ENCODE peak calls at places on chromosomes 11 and 22, in eight cellular contexts. One of them, this sample, is unnamed.

GRCh38 chr11:2213890-2214526 is 42.4 kb upstream of the TH start:
- DNase-seq in PC-3: no peak
- DNase-seq in fibroblast of the aortic adventitia: no peak
- DNase-seq in AG04450: no peak
- DNase-seq in cardiac muscle cell: no peak
- DNase-seq in mammary epithelial cell: no peak
- DNase-seq in esophagus muscularis mucosa: peak
- DNase-seq in lower leg skin: no peak
- DNase-seq in this sample: no peak

GRCh38 chr11:7896026-7896785 is 34.9 kb downstream of the OR10A6 start:
- DNase-seq in mammary epithelial cell: no peak
- DNase-seq in AG04450: no peak
- DNase-seq in fibroblast of the aortic adventitia: peak
- DNase-seq in cardiac muscle cell: no peak
- DNase-seq in PC-3: no peak
- DNase-seq in lower leg skin: no peak
- DNase-seq in esophagus muscularis mucosa: no peak
- DNase-seq in this sample: no peak

GRCh38 chr11:45450189-45450588 is 164.0 kb upstream of the SYT13 start:
- DNase-seq in esophagus muscularis mucosa: no peak
- DNase-seq in lower leg skin: no peak
- DNase-seq in PC-3: no peak
- DNase-seq in fibroblast of the aortic adventitia: peak
- DNase-seq in mammary epithelial cell: no peak
- DNase-seq in cardiac muscle cell: no peak
- DNase-seq in AG04450: no peak
- DNase-seq in this sample: no peak

GRCh38 chr11:34330653-34331052 is 27.2 kb downstream of the ABTB2 start:
- DNase-seq in esophagus muscularis mucosa: no peak
- DNase-seq in PC-3: peak
- DNase-seq in cardiac muscle cell: no peak
- DNase-seq in lower leg skin: no peak
- DNase-seq in fibroblast of the aortic adventitia: no peak
- DNase-seq in AG04450: no peak
- DNase-seq in mammary epithelial cell: no peak
- DNase-seq in this sample: no peak

GRCh38 chr22:25085930-25086901 is 113.4 kb upstream of the CRYBB3 start:
- DNase-seq in AG04450: no peak
- DNase-seq in cardiac muscle cell: no peak
- DNase-seq in fibroblast of the aortic adventitia: peak
- DNase-seq in mammary epithelial cell: peak
- DNase-seq in PC-3: no peak
- DNase-seq in lower leg skin: peak
- DNase-seq in esophagus muscularis mucosa: no peak
- DNase-seq in this sample: peak

GRCh38 chr11:57460017-57460755 is at the start of gene RTN4RL2:
- DNase-seq in mammary epithelial cell: peak
- DNase-seq in fibroblast of the aortic adventitia: peak
- DNase-seq in cardiac muscle cell: peak
- DNase-seq in PC-3: peak
- DNase-seq in AG04450: no peak
- DNase-seq in esophagus muscularis mucosa: no peak
- DNase-seq in lower leg skin: no peak
- DNase-seq in this sample: peak

GRCh38 chr22:41361716-41362310 is 19.9 kb upstream of the TEF start:
- DNase-seq in AG04450: no peak
- DNase-seq in PC-3: no peak
- DNase-seq in esophagus muscularis mucosa: no peak
- DNase-seq in mammary epithelial cell: peak
- DNase-seq in fibroblast of the aortic adventitia: peak
- DNase-seq in lower leg skin: no peak
- DNase-seq in cardiac muscle cell: no peak
- DNase-seq in this sample: no peak

GRCh38 chr11:43756575-43756974 is 76.0 kb downstream of the HSD17B12 start:
- DNase-seq in PC-3: peak
- DNase-seq in mammary epithelial cell: no peak
- DNase-seq in cardiac muscle cell: no peak
- DNase-seq in fibroblast of the aortic adventitia: peak
- DNase-seq in esophagus muscularis mucosa: no peak
- DNase-seq in lower leg skin: no peak
- DNase-seq in AG04450: peak
- DNase-seq in this sample: no peak

GRCh38 chr11:72684236-72684912 is 10.2 kb upstream of the PDE2A start:
- DNase-seq in PC-3: peak
- DNase-seq in cardiac muscle cell: peak
- DNase-seq in mammary epithelial cell: peak
- DNase-seq in lower leg skin: peak
- DNase-seq in AG04450: no peak
- DNase-seq in fibroblast of the aortic adventitia: peak
- DNase-seq in esophagus muscularis mucosa: peak
- DNase-seq in this sample: peak

GRCh38 chr22:44143596-44143995 is 37.1 kb upstream of the PARVG start:
- DNase-seq in fibroblast of the aortic adventitia: no peak
- DNase-seq in AG04450: no peak
- DNase-seq in lower leg skin: no peak
- DNase-seq in cardiac muscle cell: no peak
- DNase-seq in mammary epithelial cell: no peak
- DNase-seq in esophagus muscularis mucosa: no peak
- DNase-seq in PC-3: no peak
- DNase-seq in this sample: no peak

GRCh38 chr11:80241766-80242165 is 800.9 kb upstream of the TENM4 start:
- DNase-seq in PC-3: peak
- DNase-seq in mammary epithelial cell: peak
- DNase-seq in lower leg skin: no peak
- DNase-seq in fibroblast of the aortic adventitia: no peak
- DNase-seq in esophagus muscularis mucosa: no peak
- DNase-seq in AG04450: no peak
- DNase-seq in cardiac muscle cell: no peak
- DNase-seq in this sample: no peak

GRCh38 chr11:2525941-2526807 is 81.4 kb downstream of the KCNQ1 start:
- DNase-seq in lower leg skin: no peak
- DNase-seq in AG04450: no peak
- DNase-seq in esophagus muscularis mucosa: no peak
- DNase-seq in cardiac muscle cell: no peak
- DNase-seq in fibroblast of the aortic adventitia: no peak
- DNase-seq in PC-3: no peak
- DNase-seq in mammary epithelial cell: no peak
- DNase-seq in this sample: no peak

GRCh38 chr11:74636633-74637184 is 44.3 kb downstream of the POLD3 start:
- DNase-seq in mammary epithelial cell: peak
- DNase-seq in AG04450: peak
- DNase-seq in fibroblast of the aortic adventitia: peak
- DNase-seq in lower leg skin: no peak
- DNase-seq in PC-3: peak
- DNase-seq in esophagus muscularis mucosa: no peak
- DNase-seq in cardiac muscle cell: no peak
- DNase-seq in this sample: no peak

GRCh38 chr11:128232588-128232987 is 354.8 kb downstream of the ETS1 start:
- DNase-seq in PC-3: no peak
- DNase-seq in cardiac muscle cell: no peak
- DNase-seq in mammary epithelial cell: no peak
- DNase-seq in lower leg skin: no peak
- DNase-seq in fibroblast of the aortic adventitia: no peak
- DNase-seq in AG04450: no peak
- DNase-seq in esophagus muscularis mucosa: no peak
- DNase-seq in this sample: no peak

GRCh38 chr11:123194308-123195181 is 503 bp downstream of the CLMP start:
- DNase-seq in PC-3: peak
- DNase-seq in mammary epithelial cell: peak
- DNase-seq in cardiac muscle cell: peak
- DNase-seq in esophagus muscularis mucosa: no peak
- DNase-seq in fibroblast of the aortic adventitia: peak
- DNase-seq in lower leg skin: no peak
- DNase-seq in AG04450: no peak
- DNase-seq in this sample: no peak
- H3K4me3 ChIP-seq in PC-3: peak
- H3K4me3 ChIP-seq in mammary epithelial cell: peak
- H3K4me3 ChIP-seq in cardiac muscle cell: peak
- H3K4me3 ChIP-seq in esophagus muscularis mucosa: peak
- H3K4me3 ChIP-seq in fibroblast of the aortic adventitia: peak
- H3K4me3 ChIP-seq in lower leg skin: peak
- H3K4me3 ChIP-seq in AG04450: peak
- H3K4me3 ChIP-seq in this sample: no peak

DNA sequence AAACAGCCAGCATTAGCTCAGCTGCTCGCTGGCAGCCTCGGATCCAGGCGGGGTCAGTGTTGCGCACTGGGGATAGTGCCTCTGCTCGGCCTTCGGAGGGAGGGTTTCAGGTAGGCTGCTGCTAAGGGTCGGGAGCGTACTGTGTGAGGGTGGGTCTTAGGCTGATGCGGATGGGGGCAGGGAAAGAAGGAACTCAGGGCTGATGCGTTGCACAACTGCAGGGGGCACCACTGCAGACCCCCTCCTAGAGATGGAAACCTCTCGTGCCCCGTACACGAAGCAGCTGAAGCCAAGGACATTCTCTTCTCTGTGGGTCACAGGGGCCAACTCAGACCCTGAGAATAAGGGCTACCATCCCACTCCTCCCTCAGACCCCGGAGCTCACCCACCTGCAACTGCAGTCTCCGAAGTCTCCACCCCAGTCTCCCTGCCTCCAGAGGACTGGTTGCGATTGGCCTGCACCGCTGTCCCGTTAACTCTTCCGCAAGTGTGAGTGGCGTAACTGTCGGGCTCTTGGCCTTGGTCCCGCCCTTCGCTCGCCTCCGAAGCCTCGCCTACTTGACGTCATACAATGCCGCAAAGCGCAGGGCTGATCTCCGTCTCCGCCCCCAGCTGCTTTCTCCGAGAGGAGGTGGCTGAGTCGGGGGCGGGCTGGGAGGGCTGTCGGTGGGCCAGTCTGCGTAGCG is at the start of gene KBTBD3:
- DNase-seq in lower leg skin: peak
- DNase-seq in mammary epithelial cell: peak
- DNase-seq in cardiac muscle cell: peak
- DNase-seq in esophagus muscularis mucosa: peak
- DNase-seq in fibroblast of the aortic adventitia: peak
- DNase-seq in PC-3: peak
- DNase-seq in AG04450: peak
- DNase-seq in this sample: peak
- TF ChIP-seq CTCF in lower leg skin: no peak
- TF ChIP-seq CTCF in mammary epithelial cell: peak
- TF ChIP-seq CTCF in cardiac muscle cell: peak
- TF ChIP-seq CTCF in esophagus muscularis mucosa: no peak
- TF ChIP-seq CTCF in fibroblast of the aortic adventitia: peak
- TF ChIP-seq CTCF in PC-3: peak
- TF ChIP-seq CTCF in AG04450: peak
- TF ChIP-seq CTCF in this sample: peak

GRCh38 chr11:64888406-64888757 is 10.0 kb upstream of the EHD1 start:
- DNase-seq in lower leg skin: no peak
- DNase-seq in AG04450: no peak
- DNase-seq in PC-3: no peak
- DNase-seq in esophagus muscularis mucosa: no peak
- DNase-seq in cardiac muscle cell: no peak
- DNase-seq in fibroblast of the aortic adventitia: no peak
- DNase-seq in mammary epithelial cell: no peak
- DNase-seq in this sample: no peak
- H3K4me3 ChIP-seq in lower leg skin: no peak
- H3K4me3 ChIP-seq in AG04450: no peak
- H3K4me3 ChIP-seq in PC-3: no peak
- H3K4me3 ChIP-seq in esophagus muscularis mucosa: peak
- H3K4me3 ChIP-seq in cardiac muscle cell: no peak
- H3K4me3 ChIP-seq in fibroblast of the aortic adventitia: no peak
- H3K4me3 ChIP-seq in mammary epithelial cell: no peak
- H3K4me3 ChIP-seq in this sample: peak

GRCh38 chr11:118791015-118791960 is at the start of gene DDX6:
- DNase-seq in fibroblast of the aortic adventitia: peak
- DNase-seq in mammary epithelial cell: peak
- DNase-seq in esophagus muscularis mucosa: peak
- DNase-seq in cardiac muscle cell: peak
- DNase-seq in PC-3: peak
- DNase-seq in lower leg skin: peak
- DNase-seq in AG04450: peak
- DNase-seq in this sample: peak
- TF ChIP-seq CTCF in fibroblast of the aortic adventitia: peak
- TF ChIP-seq CTCF in mammary epithelial cell: peak
- TF ChIP-seq CTCF in esophagus muscularis mucosa: no peak
- TF ChIP-seq CTCF in cardiac muscle cell: peak
- TF ChIP-seq CTCF in PC-3: peak
- TF ChIP-seq CTCF in lower leg skin: no peak
- TF ChIP-seq CTCF in AG04450: peak
- TF ChIP-seq CTCF in this sample: peak

GRCh38 chr22:42939451-42939881 is 75.5 kb downstream of the PACSIN2 start:
- DNase-seq in AG04450: no peak
- DNase-seq in mammary epithelial cell: no peak
- DNase-seq in lower leg skin: no peak
- DNase-seq in PC-3: peak
- DNase-seq in cardiac muscle cell: no peak
- DNase-seq in fibroblast of the aortic adventitia: peak
- DNase-seq in esophagus muscularis mucosa: no peak
- DNase-seq in this sample: no peak

GRCh38 chr22:42938449-42938848 is 76.5 kb downstream of the PACSIN2 start:
- DNase-seq in fibroblast of the aortic adventitia: no peak
- DNase-seq in AG04450: no peak
- DNase-seq in mammary epithelial cell: no peak
- DNase-seq in PC-3: no peak
- DNase-seq in cardiac muscle cell: no peak
- DNase-seq in esophagus muscularis mucosa: no peak
- DNase-seq in lower leg skin: no peak
- DNase-seq in this sample: no peak

GRCh38 chr22:42939941-42940653 is 74.9 kb downstream of the PACSIN2 start:
- DNase-seq in fibroblast of the aortic adventitia: peak
- DNase-seq in mammary epithelial cell: peak
- DNase-seq in AG04450: peak
- DNase-seq in cardiac muscle cell: no peak
- DNase-seq in PC-3: peak
- DNase-seq in esophagus muscularis mucosa: no peak
- DNase-seq in lower leg skin: no peak
- DNase-seq in this sample: no peak

GRCh38 chr22:42938976-42939375 is 76.0 kb downstream of the PACSIN2 start:
- DNase-seq in fibroblast of the aortic adventitia: peak
- DNase-seq in lower leg skin: no peak
- DNase-seq in cardiac muscle cell: no peak
- DNase-seq in AG04450: no peak
- DNase-seq in mammary epithelial cell: peak
- DNase-seq in PC-3: no peak
- DNase-seq in esophagus muscularis mucosa: no peak
- DNase-seq in this sample: no peak

DNA sequence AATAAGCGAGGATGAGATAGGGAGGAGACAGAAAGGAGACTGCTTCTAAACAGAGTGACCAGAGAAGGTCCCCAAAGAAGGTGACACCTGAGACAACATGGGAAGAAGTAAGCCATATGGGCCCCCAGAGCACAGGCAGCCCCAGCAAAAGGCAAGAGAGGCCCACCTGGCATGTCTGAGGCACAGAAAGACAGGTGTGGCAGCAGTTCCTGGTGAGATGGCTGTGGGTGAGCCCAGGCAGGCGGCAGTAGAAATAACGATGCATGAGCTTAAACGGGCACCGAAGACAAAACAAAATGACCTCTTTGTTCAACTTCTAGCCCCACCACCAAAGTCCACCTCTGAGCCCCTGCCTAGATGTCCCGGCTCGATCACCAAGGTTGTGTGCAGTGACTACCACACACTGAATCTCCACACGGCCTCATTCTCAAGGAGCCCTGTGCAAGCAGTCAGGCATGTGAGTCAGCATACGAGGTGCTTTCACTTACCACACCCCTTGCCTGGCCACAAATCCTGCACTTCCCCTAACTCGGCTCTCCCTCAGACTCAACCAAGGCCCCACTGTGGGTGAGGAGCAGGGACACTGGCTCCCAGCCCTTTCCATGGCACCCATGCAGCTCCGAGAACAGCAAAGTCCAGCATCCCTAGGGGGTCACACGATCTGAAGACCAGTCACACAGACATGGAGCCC is 77.6 kb downstream of the PACSIN2 start:
- DNase-seq in PC-3: peak
- DNase-seq in cardiac muscle cell: no peak
- DNase-seq in lower leg skin: peak
- DNase-seq in esophagus muscularis mucosa: no peak
- DNase-seq in mammary epithelial cell: peak
- DNase-seq in AG04450: no peak
- DNase-seq in fibroblast of the aortic adventitia: peak
- DNase-seq in this sample: peak
- H3K4me3 ChIP-seq in PC-3: no peak
- H3K4me3 ChIP-seq in cardiac muscle cell: no peak
- H3K4me3 ChIP-seq in lower leg skin: no peak
- H3K4me3 ChIP-seq in esophagus muscularis mucosa: no peak
- H3K4me3 ChIP-seq in mammary epithelial cell: no peak
- H3K4me3 ChIP-seq in AG04450: no peak
- H3K4me3 ChIP-seq in fibroblast of the aortic adventitia: no peak
- H3K4me3 ChIP-seq in this sample: peak